ENCODE peak calls at places on chromosome 20, in four cellular contexts. One of them, this sample, is unnamed.

GRCh38 chr20:50491168-50491567 is 19.0 kb upstream of the PTPN1 start:
- DNase-seq in WTC11: no peak
- DNase-seq in K562: no peak
- DNase-seq in HepG2: no peak
- DNase-seq in this sample: no peak

GRCh38 chr20:52405417-52405816 is 213.8 kb upstream of the ZFP64 start:
- DNase-seq in K562: no peak
- DNase-seq in HepG2: no peak
- DNase-seq in WTC11: no peak
- DNase-seq in this sample: no peak

GRCh38 chr20:44153636-44154043 is 33.3 kb downstream of the JPH2 start:
- DNase-seq in K562: no peak
- DNase-seq in WTC11: no peak
- DNase-seq in HepG2: no peak
- DNase-seq in this sample: no peak

GRCh38 chr20:13865825-13866351 is 81.1 kb downstream of the NDUFAF5 start:
- DNase-seq in K562: no peak
- DNase-seq in WTC11: no peak
- DNase-seq in HepG2: no peak
- DNase-seq in this sample: no peak

GRCh38 chr20:10689385-10689784 is 15.6 kb upstream of the JAG1 start:
- DNase-seq in HepG2: no peak
- DNase-seq in K562: no peak
- DNase-seq in WTC11: no peak
- DNase-seq in this sample: no peak

GRCh38 chr20:41142914-41143313 is 5.6 kb downstream of the PLCG1 start:
- DNase-seq in K562: no peak
- DNase-seq in WTC11: no peak
- DNase-seq in HepG2: no peak
- DNase-seq in this sample: no peak

GRCh38 chr20:34825530-34826362 is at the start of gene NCOA6:
- DNase-seq in HepG2: peak
- DNase-seq in WTC11: peak
- DNase-seq in K562: peak
- DNase-seq in this sample: peak

GRCh38 chr20:51462566-51463276 is 79.8 kb downstream of the NFATC2 start:
- DNase-seq in WTC11: no peak
- DNase-seq in HepG2: no peak
- DNase-seq in K562: no peak
- DNase-seq in this sample: no peak

GRCh38 chr20:884983-885952 is 30.9 kb downstream of the ANGPT4 start:
- DNase-seq in K562: no peak
- DNase-seq in WTC11: peak
- DNase-seq in HepG2: no peak
- DNase-seq in this sample: no peak

GRCh38 chr20:23399568-23400241 is 21.6 kb downstream of the NAPB start:
- DNase-seq in K562: peak
- DNase-seq in WTC11: no peak
- DNase-seq in HepG2: no peak
- DNase-seq in this sample: no peak

GRCh38 chr20:23441850-23442313 is 2.4 kb downstream of the CSTL1 start:
- DNase-seq in WTC11: peak
- DNase-seq in HepG2: peak
- DNase-seq in K562: peak
- DNase-seq in this sample: peak

GRCh38 chr20:58233881-58234528 is 5.6 kb upstream of the ANKRD60 start:
- DNase-seq in HepG2: peak
- DNase-seq in K562: peak
- DNase-seq in WTC11: peak
- DNase-seq in this sample: peak

GRCh38 chr20:61281286-61281795 is 29.3 kb downstream of the CDH4 start:
- DNase-seq in WTC11: no peak
- DNase-seq in K562: no peak
- DNase-seq in HepG2: no peak
- DNase-seq in this sample: no peak

GRCh38 chr20:37276494-37277252 is 12.8 kb upstream of the MANBAL start:
- DNase-seq in WTC11: no peak
- DNase-seq in K562: no peak
- DNase-seq in HepG2: peak
- DNase-seq in this sample: no peak

GRCh38 chr20:58112017-58112781 is 116.3 kb downstream of the ANKRD60 start:
- DNase-seq in WTC11: no peak
- DNase-seq in HepG2: no peak
- DNase-seq in K562: no peak
- DNase-seq in this sample: no peak

GRCh38 chr20:48823960-48824497 is 3.8 kb downstream of the PREX1 start:
- DNase-seq in HepG2: no peak
- DNase-seq in WTC11: no peak
- DNase-seq in K562: no peak
- DNase-seq in this sample: no peak

GRCh38 chr20:6612615-6612917 is 154.9 kb upstream of the BMP2 start:
- DNase-seq in WTC11: no peak
- DNase-seq in HepG2: no peak
- DNase-seq in K562: no peak
- DNase-seq in this sample: no peak

GRCh38 chr20:50256577-50256976 is 65.9 kb downstream of the CEBPB start:
- DNase-seq in K562: peak
- DNase-seq in HepG2: no peak
- DNase-seq in WTC11: no peak
- DNase-seq in this sample: no peak

GRCh38 chr20:18712877-18713276 is 100.7 kb upstream of the SCP2D1 start:
- DNase-seq in K562: no peak
- DNase-seq in WTC11: peak
- DNase-seq in HepG2: no peak
- DNase-seq in this sample: no peak

GRCh38 chr20:49641683-49642649 is 71.7 kb downstream of the B4GALT5 start:
- DNase-seq in K562: no peak
- DNase-seq in HepG2: peak
- DNase-seq in WTC11: no peak
- DNase-seq in this sample: no peak

GRCh38 chr20:37914672-37915433 is 11.9 kb downstream of the VSTM2L start:
- DNase-seq in K562: no peak
- DNase-seq in HepG2: peak
- DNase-seq in WTC11: peak
- DNase-seq in this sample: peak

GRCh38 chr20:62026564-62026856 is 39.2 kb downstream of the TAF4 start:
- DNase-seq in HepG2: no peak
- DNase-seq in K562: no peak
- DNase-seq in WTC11: no peak
- DNase-seq in this sample: no peak

GRCh38 chr20:35021063-35021462 is 65.4 kb downstream of the MYH7B start:
- DNase-seq in K562: no peak
- DNase-seq in WTC11: no peak
- DNase-seq in HepG2: no peak
- DNase-seq in this sample: no peak

GRCh38 chr20:50519036-50519780 is 9.0 kb downstream of the PTPN1 start:
- DNase-seq in WTC11: no peak
- DNase-seq in K562: no peak
- DNase-seq in HepG2: no peak
- DNase-seq in this sample: no peak

GRCh38 chr20:34165246-34165645 is 53.2 kb upstream of the EIF2S2 start:
- DNase-seq in K562: no peak
- DNase-seq in WTC11: no peak
- DNase-seq in HepG2: no peak
- DNase-seq in this sample: no peak

GRCh38 chr20:8583209-8584106 is 451.4 kb downstream of the PLCB1 start:
- DNase-seq in WTC11: no peak
- DNase-seq in K562: no peak
- DNase-seq in HepG2: peak
- DNase-seq in this sample: no peak

GRCh38 chr20:9417665-9418064 is 96.7 kb upstream of the LAMP5 start:
- DNase-seq in WTC11: no peak
- DNase-seq in K562: no peak
- DNase-seq in HepG2: no peak
- DNase-seq in this sample: no peak

GRCh38 chr20:13268943-13269342 is 47.9 kb downstream of the ISM1 start:
- DNase-seq in K562: no peak
- DNase-seq in WTC11: no peak
- DNase-seq in HepG2: no peak
- DNase-seq in this sample: no peak

GRCh38 chr20:21436186-21436585 is 38.9 kb upstream of the NKX2-4 start:
- DNase-seq in HepG2: peak
- DNase-seq in WTC11: no peak
- DNase-seq in K562: no peak
- DNase-seq in this sample: no peak

GRCh38 chr20:54107600-54108393 is 37.4 kb upstream of the BCAS1 start:
- DNase-seq in K562: no peak
- DNase-seq in HepG2: peak
- DNase-seq in WTC11: no peak
- DNase-seq in this sample: no peak

GRCh38 chr20:38426006-38426405 is 9.1 kb downstream of the SNHG17 start:
- DNase-seq in K562: no peak
- DNase-seq in WTC11: no peak
- DNase-seq in HepG2: peak
- DNase-seq in this sample: no peak

GRCh38 chr20:31653573-31653972 is 15.9 kb downstream of the COX4I2 start:
- DNase-seq in HepG2: no peak
- DNase-seq in K562: no peak
- DNase-seq in WTC11: no peak
- DNase-seq in this sample: no peak

GRCh38 chr20:31654534-31654933 is 16.8 kb downstream of the COX4I2 start:
- DNase-seq in HepG2: no peak
- DNase-seq in K562: no peak
- DNase-seq in WTC11: no peak
- DNase-seq in this sample: no peak

GRCh38 chr20:31652917-31653385 is 15.2 kb downstream of the COX4I2 start:
- DNase-seq in K562: no peak
- DNase-seq in HepG2: no peak
- DNase-seq in WTC11: no peak
- DNase-seq in this sample: no peak
- TF ChIP-seq SP1 in K562: no peak
- TF ChIP-seq SP1 in HepG2: no peak
- TF ChIP-seq SP1 in WTC11: no peak
- TF ChIP-seq SP1 in this sample: no peak

GRCh38 chr20:32580970-32581838 is 3.9 kb downstream of the NOL4L start:
- DNase-seq in WTC11: no peak
- DNase-seq in HepG2: peak
- DNase-seq in K562: peak
- DNase-seq in this sample: no peak
- TF ChIP-seq ELF4 in WTC11: no peak
- TF ChIP-seq ELF4 in HepG2: peak
- TF ChIP-seq ELF4 in K562: no peak
- TF ChIP-seq ELF4 in this sample: no peak

DNA sequence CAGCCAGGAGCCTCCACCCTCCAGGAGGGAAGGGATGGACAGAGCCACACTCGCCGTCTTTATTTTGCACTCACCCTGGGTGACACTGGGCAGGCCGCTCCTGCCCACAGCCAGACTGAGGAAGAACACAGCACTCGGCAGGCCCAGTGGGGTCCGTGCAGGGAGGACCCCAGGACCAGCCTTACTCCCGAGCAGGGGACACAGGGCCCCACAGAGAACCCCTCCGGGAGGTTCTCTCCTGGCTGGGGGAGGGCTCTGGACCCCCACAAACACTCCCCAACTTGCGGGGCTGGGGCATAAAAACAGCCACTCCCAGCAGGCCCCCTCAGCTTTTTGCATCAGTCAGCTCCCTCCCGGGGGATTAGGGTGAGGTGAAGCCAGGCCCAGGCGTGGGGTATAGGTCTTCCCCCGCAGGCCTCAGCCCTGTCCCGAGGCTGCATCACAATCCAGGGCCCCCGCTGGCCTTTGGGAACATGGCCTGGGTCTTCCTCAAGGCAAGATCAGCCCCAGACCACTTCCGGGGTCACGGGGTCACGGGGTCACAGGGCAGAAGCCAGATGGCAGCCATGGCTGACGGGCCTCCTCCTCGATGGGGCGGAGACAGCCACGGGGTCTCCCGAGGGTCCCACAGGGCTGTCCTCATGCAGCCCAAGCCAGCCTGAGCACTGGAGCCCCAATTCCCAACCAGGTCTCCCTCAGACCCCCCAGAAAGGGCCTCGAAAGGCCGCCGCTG is 3.2 kb downstream of the TNFRSF6B start:
- DNase-seq in WTC11: no peak
- DNase-seq in HepG2: no peak
- DNase-seq in K562: peak
- DNase-seq in this sample: peak
- TF ChIP-seq SP1 in WTC11: no peak
- TF ChIP-seq SP1 in HepG2: no peak
- TF ChIP-seq SP1 in K562: no peak
- TF ChIP-seq SP1 in this sample: no peak

DNA sequence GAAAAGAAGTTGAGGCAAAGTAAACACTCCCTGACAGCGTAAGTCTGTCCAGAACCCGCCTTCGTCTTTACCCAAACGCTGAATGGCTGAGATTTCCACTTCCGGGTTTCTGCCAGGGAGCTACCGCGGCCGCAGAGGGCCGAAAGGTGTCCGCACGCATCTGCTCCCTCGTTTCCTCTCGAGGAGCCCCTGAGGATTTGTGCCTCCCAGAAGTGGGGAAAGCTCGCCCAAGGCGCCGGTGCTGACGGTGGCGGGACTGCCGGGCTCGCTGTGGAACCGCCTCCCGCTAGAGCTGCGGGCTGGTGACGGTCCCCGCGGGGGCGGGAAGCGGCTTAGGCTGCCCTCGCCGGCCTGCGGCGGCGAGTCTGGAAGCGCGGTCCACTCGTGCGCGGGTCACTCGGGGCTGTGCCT is 1760.2 kb upstream of the DEFB115 start:
- DNase-seq in WTC11: no peak
- DNase-seq in HepG2: peak
- DNase-seq in K562: peak
- DNase-seq in this sample: no peak
- TF ChIP-seq ELF4 in WTC11: no peak
- TF ChIP-seq ELF4 in HepG2: no peak
- TF ChIP-seq ELF4 in K562: no peak
- TF ChIP-seq ELF4 in this sample: no peak

This sample was measured in HEK293T.